ENCODE peak calls at places on chromosome 22, in seven cellular contexts. N is neural progenitor cell, D is astrocyte of the spinal cord, L is nucleus accumbens, M is NCI-H1417, S is D341Med, B is GM06990. Z is an unnamed sample.

GRCh38 chr22:46528121-46528610 is 9.3 kb downstream of the CELSR1 start:
- DNase-seq in N (no peak), D (peak), L (no peak), M (no peak), S (no peak), B (no peak), Z (peak)

GRCh38 chr22:38353142-38353629 is 36.0 kb upstream of the CSNK1E start:
- DNase-seq in N (peak), D (peak), L (peak), M (peak), S (peak), B (peak), Z (peak)

GRCh38 chr22:19488884-19489843 is 9.4 kb downstream of the CDC45 start:
- DNase-seq in N (no peak), D (no peak), L (no peak), M (no peak), S (no peak), B (no peak), Z (peak)

GRCh38 chr22:44970291-44970690 is 39.5 kb downstream of the PHF21B start:
- DNase-seq in N (no peak), D (no peak), L (no peak), M (no peak), S (no peak), B (no peak), Z (no peak)

GRCh38 chr22:37243402-37244113 is 511 bp downstream of the RAC2 start:
- DNase-seq in N (no peak), D (no peak), L (no peak), M (no peak), S (no peak), B (no peak), Z (no peak)

GRCh38 chr22:35258144-35258988 is 1.1 kb downstream of the HMGXB4 start:
- DNase-seq in N (peak), D (peak), L (no peak), M (no peak), S (peak), B (peak), Z (peak)

GRCh38 chr22:21946262-21946925 is 6.3 kb downstream of the PPM1F start:
- DNase-seq in N (no peak), D (no peak), L (no peak), M (no peak), S (no peak), B (no peak), Z (no peak)

GRCh38 chr22:43094085-43094484 is 4.9 kb upstream of the TTLL1 start:
- DNase-seq in N (no peak), D (no peak), L (no peak), M (peak), S (peak), B (no peak), Z (peak)

GRCh38 chr22:38863531-38864131 is 8.4 kb downstream of the CBX6 start:
- DNase-seq in N (no peak), D (no peak), L (no peak), M (no peak), S (no peak), B (no peak), Z (no peak)

GRCh38 chr22:20131856-20132685 is 467 bp downstream of the ZDHHC8 start:
- DNase-seq in N (peak), D (no peak), L (no peak), M (no peak), S (peak), B (no peak), Z (no peak)

GRCh38 chr22:33896801-33897620 is 23.3 kb downstream of the LARGE1 start:
- DNase-seq in N (no peak), D (no peak), L (no peak), M (no peak), S (no peak), B (peak), Z (peak)

GRCh38 chr22:19962909-19963806 is 21.5 kb upstream of the TXNRD2 start:
- DNase-seq in N (no peak), D (no peak), L (no peak), M (no peak), S (no peak), B (no peak), Z (peak)

GRCh38 chr22:48577014-48577690 is 1250.5 kb downstream of the BRD1 start:
- DNase-seq in N (peak), D (no peak), L (no peak), M (peak), S (no peak), B (no peak), Z (no peak)

GRCh38 chr22:32571764-32572163 is 97.2 kb downstream of the FBXO7 start:
- DNase-seq in N (no peak), D (no peak), L (no peak), M (no peak), S (no peak), B (no peak), Z (no peak)

GRCh38 chr22:36913431-36914382 is at the start of gene CSF2RB:
- DNase-seq in N (no peak), D (no peak), L (no peak), M (no peak), S (no peak), B (peak), Z (no peak)

GRCh38 chr22:28016781-28017557 is 97.9 kb upstream of the PITPNB start:
- DNase-seq in N (no peak), D (no peak), L (no peak), M (no peak), S (no peak), B (no peak), Z (no peak)

GRCh38 chr22:45572444-45572843 is 69.8 kb downstream of the FBLN1 start:
- DNase-seq in N (no peak), D (no peak), L (no peak), M (no peak), S (no peak), B (no peak), Z (no peak)

GRCh38 chr22:48474881-48475280 is 1352.8 kb downstream of the BRD1 start:
- DNase-seq in N (no peak), D (no peak), L (no peak), M (no peak), S (no peak), B (no peak), Z (no peak)

GRCh38 chr22:50282361-50283144 is 12.4 kb upstream of the MAPK11 start:
- DNase-seq in N (no peak), D (peak), L (no peak), M (no peak), S (no peak), B (no peak), Z (peak)

GRCh38 chr22:22463855-22464540 is 44.5 kb downstream of the ZNF280B start:
- DNase-seq in N (peak), D (peak), L (no peak), M (peak), S (peak), B (peak), Z (peak)

GRCh38 chr22:46777609-46777970 is 15.1 kb downstream of the TBC1D22A start:
- DNase-seq in N (no peak), D (no peak), L (no peak), M (peak), S (peak), B (peak), Z (no peak)

GRCh38 chr22:30857103-30857502 is 111.5 kb downstream of the MORC2 start:
- DNase-seq in N (no peak), D (no peak), L (no peak), M (no peak), S (peak), B (no peak), Z (no peak)

GRCh38 chr22:41801886-41802285 is 1.4 kb downstream of the CCDC134 start:
- DNase-seq in N (no peak), D (no peak), L (no peak), M (no peak), S (no peak), B (no peak), Z (no peak)

GRCh38 chr22:44292007-44292370 is 20.8 kb downstream of the SHISAL1 start:
- DNase-seq in N (peak), D (no peak), L (no peak), M (no peak), S (no peak), B (no peak), Z (no peak)

GRCh38 chr22:19874307-19875060 is 19.8 kb upstream of the GNB1L start:
- DNase-seq in N (peak), D (no peak), L (no peak), M (peak), S (peak), B (peak), Z (no peak)

GRCh38 chr22:35514366-35514765 is 26.3 kb upstream of the RASD2 start:
- DNase-seq in N (no peak), D (no peak), L (no peak), M (no peak), S (no peak), B (no peak), Z (no peak)

GRCh38 chr22:46830001-46830715 is 67.7 kb downstream of the TBC1D22A start:
- DNase-seq in N (no peak), D (peak), L (no peak), M (no peak), S (peak), B (no peak), Z (peak)

GRCh38 chr22:27207907-27208306 is 550.5 kb downstream of the MIAT start:
- DNase-seq in N (no peak), D (peak), L (no peak), M (no peak), S (no peak), B (no peak), Z (peak)

GRCh38 chr22:17969732-17970131 is 54.6 kb downstream of the MICAL3 start:
- DNase-seq in N (no peak), D (peak), L (no peak), M (no peak), S (no peak), B (no peak), Z (peak)

GRCh38 chr22:28942801-28943500 is 59.6 kb downstream of the ZNRF3 start:
- DNase-seq in N (peak), D (no peak), L (no peak), M (no peak), S (peak), B (no peak), Z (no peak)

GRCh38 chr22:20495861-20496681 is 476 bp upstream of the KLHL22 start:
- DNase-seq in N (peak), D (peak), L (peak), M (peak), S (peak), B (peak), Z (peak)

GRCh38 chr22:27512283-27512761 is 289.2 kb downstream of the MN1 start:
- DNase-seq in N (no peak), D (peak), L (no peak), M (no peak), S (no peak), B (no peak), Z (peak)

Z was measured in IMR-90.